ENCODE peak calls at places on chromosome 6, in four cellular contexts. N is retinal pigment epithelial cell; Z is iris pigment epithelial cell; D is activated CD4-positive, alpha-beta T cell treated with anti-CD3 and anti-CD28 coated beads for 1 hour. A is an unnamed sample.

GRCh38 chr6:35090734-35091133 is 50.4 kb downstream of the TCP11 start:
- DNase-seq in N (no peak), Z (no peak), D (peak), A (no peak)

GRCh38 chr6:151494235-151494950 is 576 bp downstream of the CCDC170 start:
- DNase-seq in N (no peak), D (no peak), Z (peak), A (peak)

GRCh38 chr6:6834356-6835342 is 246.1 kb downstream of the LY86 start:
- DNase-seq in Z (no peak), N (no peak), D (no peak), A (no peak)

GRCh38 chr6:168145747-168146596 is 67.0 kb upstream of the FRMD1 start:
- DNase-seq in N (no peak), D (no peak), Z (no peak), A (no peak)

GRCh38 chr6:157075549-157076426 is 247.5 kb downstream of the TMEM242 start:
- DNase-seq in Z (peak), N (no peak), D (no peak), A (no peak)

GRCh38 chr6:14068133-14068532 is 49.4 kb upstream of the CD83 start:
- DNase-seq in D (no peak), Z (peak), N (peak), A (no peak)

GRCh38 chr6:12265795-12266194 is 24.4 kb upstream of the EDN1 start:
- DNase-seq in Z (peak), D (no peak), N (no peak), A (no peak)

GRCh38 chr6:33578164-33578563 is 1.9 kb downstream of the BAK1 start:
- DNase-seq in D (no peak), Z (no peak), N (no peak), A (no peak)

GRCh38 chr6:156832166-156832743 is 55.1 kb downstream of the ARID1B start:
- DNase-seq in D (no peak), Z (peak), N (peak), A (no peak)

GRCh38 chr6:160972111-160972510 is 19.5 kb upstream of the MAP3K4 start:
- DNase-seq in N (no peak), Z (peak), D (no peak), A (no peak)

GRCh38 chr6:15462717-15463525 is 199.9 kb downstream of the DTNBP1 start:
- DNase-seq in D (no peak), Z (peak), N (no peak), A (no peak)

GRCh38 chr6:150191809-150192208 is 49.0 kb downstream of the PPP1R14C start:
- DNase-seq in D (no peak), N (no peak), Z (peak), A (no peak)

GRCh38 chr6:100538086-100538485 is 73.4 kb upstream of the SIM1 start:
- DNase-seq in D (no peak), N (peak), Z (peak), A (no peak)

GRCh38 chr6:33994198-33995045 is 151.5 kb downstream of the GRM4 start:
- DNase-seq in D (no peak), Z (no peak), N (no peak), A (no peak)

GRCh38 chr6:157709514-157709913 is 113.5 kb upstream of the SNX9 start:
- DNase-seq in Z (no peak), N (no peak), D (no peak), A (no peak)

GRCh38 chr6:72757926-72758325 is 136.1 kb downstream of the KCNQ5 start:
- DNase-seq in D (no peak), N (no peak), Z (no peak), A (no peak)

A was measured in nucleus accumbens.